ENCODE peak calls at places on chromosome 6, in nine cellular contexts. H is naive thymus-derived CD4-positive, alpha-beta T cell; S is thoracic aorta; Q is CD4-positive, CD25-positive, alpha-beta regulatory T cell; P is HepG2; C is stomach; I is uterus; Z is Panc1; B is left lung. X is an unnamed sample. For H3K4me1, the result is how much of the 10 kb centered on the place peaks cover.

GRCh38 chr6:100347901-100348550 is 116.7 kb downstream of the SIM1 start:
- DNase-seq in I (no peak), B (no peak), P (no peak), Z (no peak), C (no peak), H (no peak), Q (no peak), S (no peak), X (no peak)

GRCh38 chr6:70166088-70166958 is 136.6 kb downstream of the COL9A1 start:
- DNase-seq in Q (peak), S (no peak), Z (peak), H (peak), I (no peak), B (peak), C (peak), P (peak), X (no peak)

GRCh38 chr6:97947841-97948240 is 664.8 kb upstream of the MMS22L start:
- DNase-seq in S (no peak), Z (peak), H (no peak), I (no peak), C (peak), B (no peak), P (peak), Q (no peak), X (no peak)

GRCh38 chr6:163308629-163309276 is 105.8 kb upstream of the QKI start:
- DNase-seq in C (no peak), I (no peak), B (peak), H (no peak), S (no peak), P (no peak), Z (no peak), Q (no peak), X (no peak)

GRCh38 chr6:28635547-28636158 is 110.0 kb downstream of the GPX5 start:
- DNase-seq in S (no peak), P (no peak), C (no peak), B (no peak), Q (no peak), H (no peak), Z (no peak), I (no peak), X (no peak)

GRCh38 chr6:24775520-24776058 is 852 bp downstream of the GMNN start:
- DNase-seq in Z (no peak), I (no peak), C (no peak), P (peak), S (no peak), B (no peak), H (no peak), Q (no peak), X (no peak)

GRCh38 chr6:152001408-152001807 is 193.9 kb downstream of the ESR1 start:
- DNase-seq in B (no peak), H (no peak), I (no peak), S (no peak), C (no peak), Q (no peak), Z (no peak), P (no peak), X (no peak)

GRCh38 chr6:31083742-31084354 is 28.5 kb downstream of the C6orf15 start:
- DNase-seq in H (peak), P (peak), C (peak), I (no peak), Q (peak), S (no peak), B (no peak), Z (no peak), X (no peak)

GRCh38 chr6:9502991-9503761 is 911.7 kb downstream of the TFAP2A start:
- DNase-seq in I (no peak), P (no peak), Z (peak), S (no peak), B (no peak), C (no peak), Q (no peak), H (no peak), X (no peak)

GRCh38 chr6:161407581-161407980 is 133.7 kb upstream of the AGPAT4 start:
- DNase-seq in H (no peak), P (peak), B (no peak), Q (no peak), Z (no peak), C (no peak), S (no peak), I (no peak), X (no peak)

GRCh38 chr6:42088101-42088591 is 37.8 kb downstream of the TAF8 start:
- DNase-seq in B (peak), C (no peak), Z (peak), Q (no peak), I (no peak), H (no peak), S (no peak), P (no peak), X (no peak)

GRCh38 chr6:53741417-53741816 is 53.4 kb upstream of the LRRC1 start:
- DNase-seq in I (no peak), H (no peak), S (no peak), C (no peak), Z (no peak), B (no peak), P (no peak), Q (peak), X (no peak)

GRCh38 chr6:144477396-144477795 is 192.3 kb downstream of the UTRN start:
- DNase-seq in Q (no peak), I (no peak), H (no peak), Z (no peak), S (no peak), C (no peak), P (no peak), B (no peak), X (no peak)

GRCh38 chr6:87558446-87558845 is 31.3 kb downstream of the RARS2 start:
- DNase-seq in B (no peak), Z (no peak), S (no peak), I (no peak), P (no peak), H (no peak), C (no peak), Q (no peak), X (no peak)

GRCh38 chr6:70864404-70864803 is 92.5 kb downstream of the B3GAT2 start:
- DNase-seq in Z (no peak), B (no peak), H (no peak), P (no peak), I (no peak), Q (no peak), S (no peak), C (no peak), X (no peak)

GRCh38 chr6:13431861-13432465 is 55.4 kb downstream of the GFOD1 start:
- DNase-seq in H (no peak), Q (peak), I (no peak), S (no peak), P (peak), C (no peak), Z (no peak), B (no peak), X (no peak)

GRCh38 chr6:131062245-131063027 is 609 bp downstream of the EPB41L2 start:
- DNase-seq in P (no peak), Z (no peak), I (peak), B (peak), H (peak), S (no peak), C (peak), Q (peak), X (peak)

GRCh38 chr6:74638467-74638866 is 567.4 kb downstream of the COL12A1 start:
- DNase-seq in I (no peak), C (no peak), H (no peak), B (no peak), Q (no peak), P (no peak), S (no peak), Z (no peak), X (no peak)

GRCh38 chr6:145070791-145071190 is 664.5 kb downstream of the EPM2A start:
- DNase-seq in H (no peak), I (no peak), Z (no peak), P (no peak), Q (no peak), B (no peak), C (no peak), S (no peak), X (no peak)

GRCh38 chr6:108564178-108564577 is 3.5 kb downstream of the FOXO3 start:
- DNase-seq in C (no peak), Z (peak), Q (peak), B (no peak), H (no peak), P (no peak), S (no peak), I (no peak), X (no peak)

GRCh38 chr6:119738425-119738824 is 388.9 kb upstream of the MAN1A1 start:
- DNase-seq in S (no peak), I (no peak), C (no peak), P (no peak), Z (no peak), H (no peak), Q (no peak), B (no peak), X (no peak)

GRCh38 chr6:96814581-96814980 is 22.7 kb downstream of the GPR63 start:
- DNase-seq in H (no peak), I (no peak), S (no peak), C (no peak), Q (no peak), Z (no peak), P (no peak), B (no peak), X (no peak)

GRCh38 chr6:135851442-135852271 is at the start of gene PDE7B:
- DNase-seq in Q (peak), B (peak), I (peak), Z (no peak), H (peak), P (no peak), C (peak), S (peak), X (no peak)

GRCh38 chr6:135938588-135939215 is 87.2 kb downstream of the PDE7B start:
- DNase-seq in C (no peak), H (no peak), I (peak), Q (no peak), Z (no peak), P (peak), B (no peak), S (no peak), X (no peak)

GRCh38 chr6:62284725-62285124 is 1.3 kb downstream of the KHDRBS2 start:
- DNase-seq in I (no peak), Z (no peak), P (no peak), Q (no peak), S (no peak), H (no peak), B (no peak), C (no peak), X (no peak)

GRCh38 chr6:135250234-135250633 is 69.1 kb downstream of the MYB start:
- DNase-seq in C (no peak), Z (no peak), I (no peak), S (no peak), B (no peak), P (no peak), H (no peak), Q (no peak), X (no peak)

GRCh38 chr6:166381733-166382499 is 824 bp downstream of the MPC1 start:
- DNase-seq in P (peak), B (peak), S (no peak), I (peak), Q (peak), H (peak), C (peak), Z (no peak), X (peak)

GRCh38 chr6:91341473-91341872 is 754.6 kb upstream of the MAP3K7 start:
- DNase-seq in I (no peak), S (no peak), H (no peak), C (no peak), P (no peak), Q (no peak), B (no peak), Z (no peak), X (no peak)

GRCh38 chr6:128573036-128573435 is 52.6 kb upstream of the PTPRK start:
- DNase-seq in B (no peak), C (no peak), S (no peak), P (no peak), I (no peak), Q (no peak), H (no peak), Z (no peak), X (no peak)

GRCh38 chr6:150799276-150799805 is 66.2 kb upstream of the MTHFD1L start:
- DNase-seq in S (no peak), C (no peak), Z (no peak), H (no peak), I (no peak), P (no peak), Q (no peak), B (no peak), X (no peak)

DNA sequence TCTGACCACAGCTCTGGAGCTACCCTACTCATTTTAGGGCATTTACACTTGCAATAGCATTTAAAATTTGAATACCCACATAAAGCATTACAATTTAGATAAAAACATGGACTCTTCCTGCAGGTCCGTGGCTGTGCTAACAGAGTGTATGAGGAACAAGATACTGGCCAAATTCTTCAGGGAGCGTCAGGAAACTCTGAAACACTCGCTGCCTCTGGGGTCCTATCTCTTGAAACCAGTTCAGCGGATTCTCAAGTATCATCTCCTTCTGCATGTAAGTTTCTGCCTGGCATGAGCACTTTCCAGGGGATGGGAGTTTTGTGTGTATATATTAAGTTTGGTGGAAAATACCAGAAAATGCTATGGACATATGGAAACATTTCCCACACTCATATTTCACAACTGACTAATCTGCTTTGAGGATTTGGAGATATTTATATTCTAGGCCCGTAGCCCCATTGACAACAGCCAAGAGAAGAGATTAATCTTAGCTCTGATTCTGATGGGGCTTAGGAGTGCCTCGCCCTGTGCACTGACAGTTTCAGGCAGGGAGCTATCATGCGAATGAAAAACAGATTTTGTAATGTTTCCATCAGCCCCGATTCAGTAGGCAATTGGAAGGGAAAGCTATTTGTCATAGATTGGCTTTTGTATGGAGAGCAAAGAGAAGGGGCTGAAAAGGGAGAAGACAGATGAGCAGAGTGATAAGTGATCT is 64.7 kb upstream of the MTHFD1L start:
- DNase-seq in Z (no peak), H (no peak), S (no peak), B (no peak), C (no peak), Q (no peak), I (no peak), P (no peak), X (no peak)
- H3K4me1 ChIP-seq in Z (under half), H (under half), S (under half), B (under half), C (under half), Q (under half), I (under half), P (under half), X (under half)

GRCh38 chr6:52597738-52598122 is 20.9 kb upstream of the TRAM2 start:
- DNase-seq in B (no peak), S (no peak), Z (no peak), P (no peak), H (no peak), Q (no peak), I (no peak), C (no peak), X (no peak)
- H3K27ac ChIP-seq in B (no peak), S (peak), Z (peak), P (peak), H (no peak), Q (no peak), I (peak), C (peak), X (no peak)

DNA sequence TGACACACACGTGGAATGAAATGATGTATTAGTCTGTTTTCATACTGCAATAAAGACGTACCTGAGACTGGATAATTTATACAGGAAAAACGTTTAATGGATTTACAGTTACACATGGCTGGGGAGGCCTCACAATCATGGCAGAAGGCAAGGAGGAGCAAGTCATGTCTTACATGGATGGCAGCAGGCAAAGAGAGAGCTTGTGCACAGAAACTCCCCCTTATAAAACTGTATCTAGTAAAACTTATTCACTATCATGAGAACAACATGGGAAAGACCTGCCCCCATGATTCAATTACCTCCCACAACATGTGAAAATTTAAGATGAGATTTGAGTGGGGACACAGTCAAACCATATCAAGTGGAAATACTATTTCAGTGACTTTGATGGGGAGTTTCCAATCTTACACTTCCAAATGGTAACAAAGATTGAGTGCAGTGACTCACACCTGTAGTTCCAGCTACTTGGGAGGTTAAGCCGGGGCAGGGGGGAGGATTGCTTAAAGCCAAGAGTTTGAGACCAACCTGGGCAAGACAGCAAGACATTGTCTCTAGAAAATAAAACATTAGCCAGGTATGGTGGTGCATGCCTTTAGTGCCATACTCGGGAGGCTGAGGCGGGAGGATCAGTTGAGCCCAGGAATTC is 8.2 kb upstream of the LY86 start:
- DNase-seq in P (no peak), H (no peak), I (no peak), Q (no peak), S (no peak), Z (no peak), C (no peak), B (no peak), X (no peak)
- H3K4me1 ChIP-seq in P (under half), H (under half), I (under half), Q (under half), S (under half), Z (under half), C (under half), B (under half), X (under half)

GRCh38 chr6:3324262-3324942 is 65.7 kb downstream of the PSMG4 start:
- DNase-seq in H (no peak), P (peak), I (peak), C (no peak), S (no peak), Z (no peak), Q (peak), B (no peak), X (no peak)
- H3K27ac ChIP-seq in H (no peak), P (no peak), I (peak), C (peak), S (no peak), Z (no peak), Q (no peak), B (peak), X (no peak)

DNA sequence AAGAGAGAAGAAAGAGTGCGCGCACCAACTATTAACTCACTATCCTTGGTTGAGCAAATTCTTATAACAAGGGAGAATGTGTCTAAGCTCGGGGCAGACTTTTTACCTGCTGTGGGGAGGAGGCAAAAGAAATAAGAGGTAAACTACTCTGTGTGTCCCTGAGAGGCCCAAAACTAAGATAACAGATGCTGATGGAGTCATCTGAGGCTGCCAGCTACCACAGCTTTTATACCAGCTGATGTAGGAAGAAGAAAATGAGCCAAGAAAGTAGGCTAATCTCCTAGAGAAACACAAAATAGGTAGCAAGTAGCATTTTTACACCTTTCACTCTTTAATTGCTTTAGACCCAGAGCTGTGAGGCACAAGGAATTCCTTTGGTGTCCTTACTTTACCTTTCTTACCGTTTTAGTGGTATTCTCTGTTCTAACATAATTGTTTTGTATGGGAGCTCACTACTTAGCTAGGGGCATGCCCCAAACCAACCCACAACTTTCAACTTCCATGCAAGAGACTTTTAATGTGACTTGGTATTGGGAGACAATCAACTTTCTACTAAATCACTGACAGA is 27.8 kb upstream of the PIM1 start:
- DNase-seq in Z (no peak), Q (no peak), S (no peak), I (no peak), C (no peak), P (no peak), B (no peak), H (no peak), X (no peak)
- H3K4me1 ChIP-seq in Z (under half), Q (under half), S (half or more), I (under half), C (under half), P (half or more), B (under half), H (under half), X (under half)

GRCh38 chr6:155103816-155104366 is 108.8 kb downstream of the TIAM2 start:
- DNase-seq in H (no peak), I (no peak), P (no peak), B (no peak), Q (no peak), C (no peak), S (no peak), Z (no peak), X (no peak)

GRCh38 chr6:155100591-155100990 is 105.5 kb downstream of the TIAM2 start:
- DNase-seq in B (no peak), Q (no peak), C (no peak), Z (no peak), P (no peak), S (no peak), I (no peak), H (no peak), X (no peak)

GRCh38 chr6:155100087-155100486 is 105.0 kb downstream of the TIAM2 start:
- DNase-seq in Q (no peak), C (peak), P (no peak), S (no peak), B (no peak), H (no peak), Z (no peak), I (no peak), X (no peak)
- H3K27ac ChIP-seq in Q (no peak), C (no peak), P (no peak), S (no peak), B (no peak), H (no peak), Z (no peak), I (no peak), X (no peak)

DNA sequence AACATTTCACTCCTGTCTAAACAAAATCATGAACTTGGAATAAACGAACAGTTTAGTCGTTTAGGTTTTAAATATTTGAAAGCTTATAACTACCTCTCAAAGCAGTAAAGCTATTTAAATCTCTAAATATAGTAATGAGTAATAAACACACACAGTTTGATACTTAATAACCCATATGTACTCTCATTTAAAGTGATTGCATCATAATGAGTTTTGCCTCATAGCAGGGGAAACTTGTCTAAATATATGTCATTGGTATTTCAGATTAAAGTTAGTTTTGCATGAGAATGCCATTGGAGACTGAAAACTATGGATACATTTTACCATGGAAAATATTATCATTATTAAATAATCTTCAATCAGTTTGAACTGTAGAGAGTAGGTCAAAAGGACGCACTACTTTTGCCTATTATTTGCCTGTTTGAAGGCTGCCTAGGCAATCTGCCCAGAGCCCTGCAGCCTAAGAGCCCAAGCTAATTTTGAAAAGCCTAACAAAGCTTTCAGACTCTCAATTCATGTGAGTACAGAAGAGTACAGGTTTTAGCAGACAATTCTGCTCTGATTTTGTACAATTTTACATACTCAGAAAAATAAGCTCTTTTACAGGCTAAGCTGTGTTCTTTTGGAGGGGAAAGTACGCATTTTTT is 632.8 kb downstream of the HACE1 start:
- DNase-seq in S (no peak), H (no peak), B (no peak), Q (no peak), C (peak), I (no peak), Z (no peak), P (no peak), X (no peak)
- H3K4me1 ChIP-seq in S (under half), H (under half), B (under half), Q (under half), C (under half), I (under half), Z (under half), P (under half), X (under half)